ENCODE peak calls at places on chromosomes 13 and 19, in four cellular contexts. K is body of pancreas, O is heart left ventricle, X is uterus. P is an unnamed sample.

GRCh38 chr13:114010401-114011101 is 36.7 kb upstream of the C13orf46 start:
- DNase-seq in K (no peak), O (peak; percentile 51), X (no peak), P (peak; percentile 56)

GRCh38 chr13:111181977-111182376 is 66.9 kb downstream of the ARHGEF7 start:
- DNase-seq in K (no peak), O (no peak), X (no peak), P (no peak)

GRCh38 chr13:102310691-102311432 is 91.0 kb downstream of the FGF14 start:
- DNase-seq in K (no peak), O (no peak), X (peak; percentile 39), P (no peak)

GRCh38 chr13:47917022-47917574 is 84.0 kb downstream of the SUCLA2 start:
- DNase-seq in K (no peak), O (no peak), X (no peak), P (no peak)

GRCh38 chr13:80297503-80297902 is 43.4 kb downstream of the SPRY2 start:
- DNase-seq in K (no peak), O (no peak), X (no peak), P (no peak)

GRCh38 chr13:57123660-57124059 is 17.1 kb upstream of the PRR20A start:
- DNase-seq in K (no peak), O (peak; percentile 37), X (no peak), P (no peak)

GRCh38 chr19:44512326-44513298 is 12.3 kb upstream of the ZNF180 start:
- DNase-seq in K (no peak), O (no peak), X (no peak), P (no peak)

GRCh38 chr19:54133312-54133956 is 4.1 kb upstream of the CNOT3 start:
- DNase-seq in K (no peak), O (no peak), X (no peak), P (no peak)

GRCh38 chr13:74301200-74302063 is 167.2 kb upstream of the KLF12 start:
- DNase-seq in K (no peak), O (no peak), X (no peak), P (no peak)

GRCh38 chr19:3855321-3855720 is 13.5 kb downstream of the ZFR2 start:
- DNase-seq in K (no peak), O (no peak), X (no peak), P (no peak)

GRCh38 chr13:34358811-34359513 is 541.0 kb downstream of the RFC3 start:
- DNase-seq in K (no peak), O (no peak), X (no peak), P (no peak)

GRCh38 chr19:7603919-7604318 is 8.3 kb downstream of the CAMSAP3 start:
- DNase-seq in K (no peak), O (no peak), X (no peak), P (no peak)

GRCh38 chr13:50129923-50130685 is 114.9 kb downstream of the KCNRG start:
- DNase-seq in K (no peak), O (peak; percentile 73), X (peak; percentile 66), P (no peak)

GRCh38 chr13:31160857-31161582 is 684 bp downstream of the HSPH1 start:
- DNase-seq in K (peak; percentile 52), O (peak; percentile 82), X (peak; percentile 48), P (peak; percentile 80)

GRCh38 chr13:111049791-111050538 is 65.1 kb upstream of the ARHGEF7 start:
- DNase-seq in K (peak; percentile 56), O (no peak), X (no peak), P (no peak)

GRCh38 chr19:1451916-1452801 is 2.2 kb downstream of the APC2 start:
- DNase-seq in K (no peak), O (peak; percentile 48), X (no peak), P (no peak)

GRCh38 chr19:12838182-12838890 is at the start of gene MAST1:
- DNase-seq in K (peak; percentile 49), O (no peak), X (no peak), P (no peak)

GRCh38 chr13:24270639-24271131 is 38.7 kb upstream of the C1QTNF9 start:
- DNase-seq in K (peak; percentile 60), O (peak; percentile 79), X (peak; percentile 39), P (no peak)

GRCh38 chr19:55146648-55147218 is 2.3 kb downstream of the TNNT1 start:
- DNase-seq in K (no peak), O (peak; percentile 60), X (no peak), P (no peak)

GRCh38 chr19:19280561-19280960 is 7.5 kb upstream of the TM6SF2 start:
- DNase-seq in K (no peak), O (no peak), X (no peak), P (no peak)

GRCh38 chr13:42548731-42549554 is 25.0 kb upstream of the TNFSF11 start:
- DNase-seq in K (no peak), O (no peak), X (no peak), P (no peak)

GRCh38 chr19:17718467-17718987 is 753 bp upstream of the MAP1S start:
- DNase-seq in K (no peak), O (no peak), X (no peak), P (no peak)

GRCh38 chr13:30805603-30806011 is 70.3 kb downstream of the ALOX5AP start:
- DNase-seq in K (peak; percentile 58), O (no peak), X (no peak), P (no peak)

GRCh38 chr19:35357867-35358573 is at the start of gene FFAR3:
- DNase-seq in K (peak; percentile 58), O (no peak), X (no peak), P (peak; percentile 68)

GRCh38 chr19:12411893-12412292 is 10.8 kb upstream of the ZNF799 start:
- DNase-seq in K (no peak), O (no peak), X (no peak), P (no peak)

GRCh38 chr13:76383671-76384461 is 502.3 kb downstream of the KCTD12 start:
- DNase-seq in K (no peak), O (no peak), X (no peak), P (no peak)

GRCh38 chr13:24362435-24362951 is 53.1 kb downstream of the C1QTNF9 start:
- DNase-seq in K (no peak), O (peak; percentile 54), X (no peak), P (no peak)

GRCh38 chr13:109381546-109382180 is 404.7 kb downstream of the IRS2 start:
- DNase-seq in K (no peak), O (no peak), X (no peak), P (no peak)

GRCh38 chr13:44432595-44432994 is 59.0 kb downstream of the SERP2 start:
- DNase-seq in K (no peak), O (no peak), X (no peak), P (no peak)

GRCh38 chr13:25501231-25501630 is 129.5 kb downstream of the ATP8A2 start:
- DNase-seq in K (no peak), O (no peak), X (no peak), P (no peak)

GRCh38 chr19:17830567-17831418 is 9.5 kb upstream of the INSL3 start:
- DNase-seq in K (peak; percentile 73), O (no peak), X (peak; percentile 48), P (no peak)

GRCh38 chr19:32614916-32615315 is 33.9 kb downstream of the PDCD5 start:
- DNase-seq in K (no peak), O (no peak), X (no peak), P (no peak)

GRCh38 chr13:48727252-48728011 is 73.7 kb downstream of the CYSLTR2 start:
- DNase-seq in K (no peak), O (no peak), X (peak; percentile 38), P (no peak)

GRCh38 chr19:14686411-14686810 is 3.4 kb upstream of the ZNF333 start:
- DNase-seq in K (no peak), O (no peak), X (no peak), P (no peak)

GRCh38 chr19:4215807-4216206 is 13.5 kb upstream of the EBI3 start:
- DNase-seq in K (no peak), O (no peak), X (no peak), P (no peak)

GRCh38 chr13:48555441-48555840 is 22.6 kb upstream of the RCBTB2 start:
- DNase-seq in K (no peak), O (no peak), X (no peak), P (no peak)

GRCh38 chr13:113828282-113828825 is 35.5 kb downstream of the GAS6 start:
- DNase-seq in K (no peak), O (peak; percentile 39), X (no peak), P (no peak)

GRCh38 chr13:114101831-114102520 is 30.4 kb downstream of the RASA3 start:
- DNase-seq in K (no peak), O (peak; percentile 32), X (peak; percentile 13), P (peak; percentile 68)

GRCh38 chr13:73757471-73758233 is 376.6 kb downstream of the KLF12 start:
- DNase-seq in K (no peak), O (no peak), X (no peak), P (no peak)

GRCh38 chr19:42255766-42256750 is 1.1 kb upstream of the ERF start:
- DNase-seq in K (no peak), O (peak; percentile 77), X (peak; percentile 62), P (no peak)

GRCh38 chr19:15979293-15979692 is 30.5 kb downstream of the OR10H4 start:
- DNase-seq in K (no peak), O (no peak), X (no peak), P (no peak)
- H3K4me1 ChIP-seq in K (peaks cover 6% of the 10 kb centered on the region), O (no peaks in the 10 kb centered on the region), X (no peaks in the 10 kb centered on the region), P (no peaks in the 10 kb centered on the region)

DNA sequence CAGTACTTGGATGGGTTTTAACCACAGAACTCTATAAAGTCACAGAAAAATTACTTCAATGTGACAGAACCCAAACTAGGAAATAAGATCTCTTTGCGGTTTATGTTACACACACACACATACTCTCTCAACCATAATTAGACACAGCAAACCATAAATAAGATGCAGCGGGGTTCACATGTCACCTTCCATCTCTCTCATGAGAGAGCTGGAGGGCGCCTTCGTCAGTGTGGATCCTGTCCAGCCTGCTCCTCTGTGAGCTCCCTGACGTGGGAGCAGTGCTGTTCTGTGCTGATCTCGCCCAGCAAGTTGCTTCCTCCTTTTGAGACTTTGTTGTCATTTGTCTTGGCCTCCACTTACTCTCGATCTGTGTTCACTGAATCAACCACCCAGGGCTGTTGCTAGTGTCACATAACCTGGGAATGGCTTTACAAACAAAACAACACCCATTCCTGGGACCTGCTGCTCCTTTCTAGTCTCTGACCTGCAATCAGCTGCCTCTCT is 204.9 kb upstream of the KL start:
- DNase-seq in K (no peak), O (no peak), X (no peak), P (no peak)
- TF ChIP-seq POLR2A in K (no peak), O (no peak), X (no peak), P (no peak)

GRCh38 chr19:49559928-49560327 is 20.4 kb downstream of the NOSIP start:
- DNase-seq in K (no peak), O (no peak), X (no peak), P (no peak)
- H3K4me1 ChIP-seq in K (peaks cover 92% of the 10 kb centered on the region), O (peaks cover 24% of the 10 kb centered on the region), X (no peaks in the 10 kb centered on the region), P (peaks cover 12% of the 10 kb centered on the region)

GRCh38 chr13:98174321-98174720 is 2.7 kb downstream of the RNF113B start:
- DNase-seq in K (no peak), O (no peak), X (no peak), P (no peak)
- TF ChIP-seq POLR2A in K (no peak), O (no peak), X (no peak), P (no peak)

P was measured in suprapubic skin.